ENCODE peak calls at places on chromosomes 4 and X, in seven cellular contexts. V is esophagus muscularis mucosa, Y is fibroblast of lung, L is tibial nerve, M is uterus, J is endothelial cell of umbilical vein, P is choroid plexus epithelial cell. B is an unnamed sample.

GRCh38 chrX:39821011-39821708 is 276.6 kb downstream of the BCOR start:
- DNase-seq in P (no peak), Y (peak; percentile 42), J (peak; percentile 13), M (no peak), L (no peak), V (no peak), B (peak; percentile 35)

GRCh38 chr4:76960014-76960413 is 10.5 kb downstream of the SEPTIN11 start:
- DNase-seq in L (no peak), Y (peak; percentile 78), V (no peak), P (peak; percentile 46), J (no peak), M (no peak), B (no peak)

GRCh38 chrX:94178145-94178790 is 504.3 kb downstream of the FAM133A start:
- DNase-seq in J (no peak), L (no peak), P (no peak), M (no peak), V (no peak), Y (peak; percentile 3), B (no peak)

GRCh38 chrX:79095441-79096338 is 48.8 kb upstream of the GPR174 start:
- DNase-seq in L (no peak), Y (no peak), M (no peak), J (peak; percentile 11), V (no peak), P (no peak), B (no peak)

GRCh38 chrX:52138830-52139544 is 45.7 kb upstream of the MAGED4 start:
- DNase-seq in J (no peak), V (no peak), L (no peak), Y (no peak), M (no peak), P (no peak), B (no peak)

GRCh38 chr4:140018931-140019618 is 134.9 kb downstream of the MAML3 start:
- DNase-seq in Y (peak; percentile 23), L (no peak), P (no peak), J (no peak), V (no peak), M (no peak), B (no peak)

GRCh38 chr4:6779667-6780565 is 2.6 kb upstream of the KIAA0232 start:
- DNase-seq in Y (peak; percentile 31), P (peak; percentile 69), J (no peak), M (no peak), L (no peak), V (no peak), B (peak; percentile 37)

GRCh38 chrX:110284159-110284558 is 33.7 kb downstream of the AMMECR1 start:
- DNase-seq in M (no peak), L (no peak), P (peak; percentile 87), J (peak; percentile 37), Y (peak; percentile 87), V (no peak), B (peak; percentile 81)

GRCh38 chr4:81632581-81633247 is 161.0 kb upstream of the RASGEF1B start:
- DNase-seq in V (no peak), L (no peak), Y (peak; percentile 29), J (no peak), M (no peak), P (no peak), B (peak; percentile 65)

GRCh38 chrX:68532828-68533227 is 34.0 kb downstream of the YIPF6 start:
- DNase-seq in J (no peak), L (no peak), V (no peak), M (no peak), Y (no peak), P (no peak), B (peak; percentile 28)

GRCh38 chrX:24682739-24683432 is 10.8 kb upstream of the POLA1 start:
- DNase-seq in L (no peak), M (no peak), Y (no peak), V (no peak), P (no peak), J (no peak), B (no peak)

GRCh38 chr4:186854256-186854655 is 130.6 kb upstream of the FAT1 start:
- DNase-seq in Y (peak; percentile 58), V (no peak), J (no peak), P (peak; percentile 31), L (no peak), M (no peak), B (no peak)

GRCh38 chr4:164890691-164891090 is 13.7 kb downstream of the APELA start:
- DNase-seq in L (no peak), P (no peak), M (no peak), J (no peak), V (no peak), Y (no peak), B (no peak)

GRCh38 chr4:3862640-3863420 is 96.6 kb downstream of the ADRA2C start:
- DNase-seq in L (no peak), M (peak; percentile 25), J (peak; percentile 81), P (no peak), Y (no peak), V (no peak), B (no peak)

GRCh38 chr4:182454440-182455013 is 211.3 kb downstream of the TENM3 start:
- DNase-seq in P (peak; percentile 23), J (no peak), L (no peak), Y (peak; percentile 38), M (no peak), V (no peak), B (no peak)

GRCh38 chrX:111352424-111352823 is 59.6 kb downstream of the DCX start:
- DNase-seq in Y (peak; percentile 90), L (no peak), V (no peak), M (peak; percentile 45), J (no peak), P (peak; percentile 15), B (peak; percentile 20)

GRCh38 chr4:139692300-139693012 is 26.8 kb downstream of the MGST2 start:
- DNase-seq in P (no peak), Y (no peak), J (peak; percentile 12), V (no peak), M (no peak), L (no peak), B (no peak)

GRCh38 chrX:24870143-24870542 is 145.6 kb downstream of the ARX start:
- DNase-seq in Y (peak; percentile 79), L (no peak), M (no peak), V (no peak), P (peak; percentile 79), J (no peak), B (peak; percentile 75)

GRCh38 chr4:54101190-54102041 is 1.5 kb downstream of the GSX2 start:
- DNase-seq in Y (no peak), M (no peak), V (no peak), J (no peak), L (no peak), P (no peak), B (no peak)

GRCh38 chrX:57227691-57228090 is 58.8 kb upstream of the FAAH2 start:
- DNase-seq in J (no peak), Y (no peak), M (no peak), L (no peak), V (no peak), P (no peak), B (no peak)

GRCh38 chrX:72330131-72330530 is 24.4 kb upstream of the CITED1 start:
- DNase-seq in P (no peak), V (no peak), M (no peak), J (no peak), L (no peak), Y (no peak), B (no peak)

GRCh38 chr4:131304686-131305085 is 1844.4 kb upstream of the PCDH10 start:
- DNase-seq in V (no peak), P (no peak), J (no peak), L (no peak), M (no peak), Y (peak; percentile 1), B (no peak)

GRCh38 chrX:47278684-47279083 is 45.9 kb downstream of the USP11 start:
- DNase-seq in J (no peak), V (no peak), L (no peak), P (peak; percentile 59), Y (peak; percentile 61), M (no peak), B (no peak)

DNA sequence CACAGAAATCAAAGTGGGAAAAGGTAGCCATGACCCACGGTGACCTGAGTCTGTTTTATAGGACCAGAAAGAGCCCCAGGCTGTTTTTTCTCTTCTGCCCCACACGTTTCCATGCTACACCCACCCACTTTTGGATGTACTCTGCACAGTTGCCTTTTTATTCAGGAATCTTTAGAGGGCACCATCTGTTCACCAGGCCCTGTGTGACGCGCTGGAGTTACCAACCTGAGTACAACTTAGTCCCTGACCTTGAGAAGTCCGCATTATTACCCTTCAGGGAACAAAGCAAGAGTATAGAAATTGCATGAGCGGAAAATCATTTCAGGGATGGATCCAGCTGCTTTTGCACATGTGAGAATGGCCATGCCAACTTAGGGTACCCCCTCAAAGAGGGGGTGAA is 207.8 kb upstream of the GATB start:
- DNase-seq in L (no peak), Y (no peak), J (no peak), M (no peak), P (no peak), V (no peak), B (no peak)
- TF ChIP-seq CTCF in L (no peak), Y (no peak), J (no peak), M (no peak), P (no peak), V (no peak), B (no peak)

DNA sequence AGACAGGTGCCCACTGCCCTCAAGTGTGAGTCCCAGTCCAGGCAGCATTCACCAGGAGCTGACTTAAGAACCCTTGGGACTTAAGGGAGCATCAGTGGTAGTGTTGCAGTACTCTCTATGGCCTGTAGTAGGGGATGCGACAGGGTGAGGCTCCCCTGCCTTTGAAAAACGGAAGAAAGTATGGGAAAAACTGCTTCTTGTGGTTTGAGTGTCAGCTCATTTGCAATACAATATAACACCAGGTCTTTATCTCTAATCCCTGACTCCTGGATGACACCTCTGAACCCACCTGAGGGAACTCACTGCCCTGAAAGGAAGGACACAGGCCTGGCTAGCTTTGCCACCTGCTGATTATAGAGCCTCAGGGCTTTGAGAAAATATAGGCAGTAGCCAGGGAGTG is 176.0 kb downstream of the SMARCA1 start:
- DNase-seq in Y (no peak), M (no peak), V (no peak), L (no peak), P (no peak), J (no peak), B (no peak)
- H3K4me3 ChIP-seq in Y (no peak overlapping the region), M (no peak overlapping the region), V (no peak overlapping the region), L (no peak overlapping the region), P (no peak overlapping the region), J (no peak overlapping the region), B (no peak overlapping the region)

DNA sequence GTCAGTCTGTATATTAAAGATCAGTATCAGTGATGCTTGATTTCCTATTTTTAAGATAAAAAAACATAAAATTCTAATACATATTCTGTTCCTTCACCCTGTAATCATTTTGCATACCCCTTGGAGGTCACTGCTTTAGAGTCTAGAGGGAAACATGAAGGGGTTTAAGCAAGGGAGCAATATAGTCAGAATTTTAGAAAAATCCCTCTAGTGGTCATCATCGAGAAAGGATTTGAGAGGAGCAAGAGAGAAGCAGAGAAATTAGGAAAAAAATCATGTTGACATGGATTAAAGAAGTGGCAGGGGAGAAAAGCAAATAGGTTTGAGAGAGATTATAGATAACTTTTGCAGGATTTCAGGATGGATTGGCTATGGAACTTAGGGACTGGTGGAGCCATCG is 11.1 kb downstream of the APEX2 start:
- DNase-seq in M (no peak), Y (no peak), J (no peak), L (no peak), V (no peak), P (peak; percentile 20), B (peak; percentile 8)
- TF ChIP-seq CTCF in M (no peak), Y (peak; percentile 30), J (no peak), L (no peak), V (no peak), P (peak; percentile 41), B (peak; percentile 22)

DNA sequence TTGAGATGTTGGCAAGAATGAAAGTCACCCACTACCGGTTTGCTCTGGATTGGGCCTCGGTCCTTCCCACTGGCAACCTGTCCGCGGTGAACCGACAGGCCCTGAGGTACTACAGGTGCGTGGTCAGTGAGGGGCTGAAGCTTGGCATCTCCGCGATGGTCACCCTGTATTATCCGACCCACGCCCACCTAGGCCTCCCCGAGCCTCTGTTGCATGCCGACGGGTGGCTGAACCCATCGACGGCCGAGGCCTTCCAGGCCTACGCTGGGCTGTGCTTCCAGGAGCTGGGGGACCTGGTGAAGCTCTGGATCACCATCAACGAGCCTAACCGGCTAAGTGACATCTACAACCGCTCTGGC is 12.3 kb downstream of the RPL9 start:
- DNase-seq in P (no peak), V (no peak), M (no peak), J (no peak), L (no peak), Y (no peak), B (no peak)
- H3K4me3 ChIP-seq in P (peak overlapping the region; percentile 53), V (peak overlapping the region; percentile 49), M (peak overlapping the region; percentile 20), J (no peak overlapping the region), L (peak overlapping the region; percentile 40), Y (no peak overlapping the region), B (peak overlapping the region; percentile 41)